ENCODE peak calls at places on chromosomes 2 and 18, in five cellular contexts. N is LoVo; D is H1; B is activated T-cell treated with anti-CD3 and anti-CD28 coated beads, Interleukin-2, amount 50 U/mL, for 72 hours; E is adrenal gland. O is an unnamed sample.

GRCh38 chr2:203396667-203397066 is 68.5 kb downstream of the ABI2 start:
- DNase-seq in B (no peak), N (no peak), E (no peak), D (peak), O (peak)

GRCh38 chr18:41655074-41655473 is 300.0 kb upstream of the PIK3C3 start:
- DNase-seq in N (no peak), D (no peak), B (no peak), E (no peak), O (no peak)

GRCh38 chr2:143246815-143247744 is 117.9 kb downstream of the ARHGAP15 start:
- DNase-seq in D (no peak), B (no peak), E (no peak), N (no peak), O (no peak)

GRCh38 chr2:105734762-105735538 is 9.8 kb upstream of the NCK2 start:
- DNase-seq in B (no peak), E (no peak), D (no peak), N (no peak), O (no peak)

GRCh38 chr2:14778015-14778414 is 145.5 kb downstream of the LRATD1 start:
- DNase-seq in B (no peak), E (no peak), N (no peak), D (no peak), O (no peak)

GRCh38 chr2:231672617-231673347 is 35.5 kb upstream of the PTMA start:
- DNase-seq in E (peak), N (peak), B (no peak), D (no peak), O (peak)

GRCh38 chr2:125169022-125169763 is 1144.1 kb downstream of the CNTNAP5 start:
- DNase-seq in D (no peak), N (no peak), B (no peak), E (no peak), O (no peak)

GRCh38 chr2:176656055-176656775 is 387.0 kb downstream of the MTX2 start:
- DNase-seq in B (no peak), E (no peak), D (no peak), N (no peak), O (no peak)

GRCh38 chr2:181389524-181389923 is 67.7 kb upstream of the ITGA4 start:
- DNase-seq in D (no peak), B (no peak), E (no peak), N (no peak), O (no peak)

GRCh38 chr2:131658769-131659131 is 131.1 kb downstream of the CCDC74A start:
- DNase-seq in E (no peak), N (no peak), D (no peak), B (no peak), O (no peak)

GRCh38 chr18:79484661-79485621 is 89.2 kb downstream of the NFATC1 start:
- DNase-seq in B (no peak), E (no peak), D (no peak), N (no peak), O (peak)

GRCh38 chr2:223740679-223741078 is 96.7 kb downstream of the AP1S3 start:
- DNase-seq in N (no peak), B (no peak), D (no peak), E (no peak), O (no peak)

GRCh38 chr2:5685225-5685624 is 7.0 kb upstream of the SOX11 start:
- DNase-seq in E (no peak), D (no peak), B (no peak), N (no peak), O (no peak)

GRCh38 chr2:45300026-45300750 is 290.9 kb upstream of the SIX2 start:
- DNase-seq in B (no peak), D (no peak), E (no peak), N (no peak), O (peak)

GRCh38 chr2:217006217-217006616 is 146.4 kb upstream of the TNP1 start:
- DNase-seq in D (no peak), N (no peak), B (no peak), E (no peak), O (no peak)

GRCh38 chr2:163462993-163463392 is 272.8 kb downstream of the FIGN start:
- DNase-seq in B (no peak), N (no peak), D (no peak), E (no peak), O (no peak)

GRCh38 chr2:15712551-15713342 is 121.1 kb downstream of the DDX1 start:
- DNase-seq in D (no peak), B (no peak), E (no peak), N (no peak), O (no peak)

GRCh38 chr2:235132641-235133040 is 180.8 kb downstream of the SH3BP4 start:
- DNase-seq in E (no peak), B (no peak), N (no peak), D (no peak), O (no peak)

GRCh38 chr2:50575232-50575631 is 456.7 kb downstream of the NRXN1 start:
- DNase-seq in N (no peak), D (peak), B (no peak), E (no peak), O (no peak)

GRCh38 chr2:17754773-17755425 is 961 bp downstream of the GEN1 start:
- DNase-seq in N (peak), B (no peak), E (no peak), D (no peak), O (peak)

GRCh38 chr2:208713066-208713465 is 306.5 kb downstream of the PTH2R start:
- DNase-seq in D (no peak), B (no peak), N (no peak), E (peak), O (no peak)

GRCh38 chr2:223601932-223602676 is at the start of gene SCG2:
- DNase-seq in E (peak), D (peak), B (peak), N (peak), O (peak)

GRCh38 chr2:142791335-142791734 is 86.1 kb upstream of the KYNU start:
- DNase-seq in E (no peak), D (no peak), B (no peak), N (no peak), O (no peak)

GRCh38 chr2:230161180-230161579 is 58.6 kb downstream of the SP110 start:
- DNase-seq in B (peak), N (no peak), E (no peak), D (no peak), O (no peak)

GRCh38 chr18:45974088-45974536 is 7.0 kb upstream of the EPG5 start:
- DNase-seq in B (peak), D (no peak), N (peak), E (peak), O (peak)

GRCh38 chr18:55338955-55339662 is 248.9 kb downstream of the TCF4 start:
- DNase-seq in B (no peak), E (no peak), D (no peak), N (no peak), O (no peak)

GRCh38 chr18:4755848-4756247 is 300.7 kb upstream of the DLGAP1 start:
- DNase-seq in D (no peak), B (no peak), E (no peak), N (no peak), O (no peak)

GRCh38 chr2:205681836-205682238 is 464 bp upstream of the NRP2 start:
- DNase-seq in D (no peak), B (peak), E (no peak), N (no peak), O (no peak)

GRCh38 chr2:179274749-179275148 is 10.1 kb upstream of the SESTD1 start:
- DNase-seq in E (no peak), B (no peak), D (no peak), N (no peak), O (no peak)

GRCh38 chr2:207265849-207266248 is 100.1 kb upstream of the KLF7 start:
- DNase-seq in N (no peak), E (no peak), D (no peak), B (no peak), O (no peak)

GRCh38 chr2:84874381-84875212 is 6.3 kb downstream of the TRABD2A start:
- DNase-seq in D (no peak), B (no peak), N (no peak), E (no peak), O (no peak)

GRCh38 chr18:35344736-35345459 is 678 bp upstream of the ZNF24 start:
- DNase-seq in N (no peak), B (no peak), E (peak), D (no peak), O (no peak)

GRCh38 chr2:213682276-213682675 is 398.0 kb downstream of the SPAG16 start:
- DNase-seq in N (no peak), E (no peak), D (no peak), B (no peak), O (no peak)

GRCh38 chr2:41775381-41776025 is 272.3 kb upstream of the PKDCC start:
- DNase-seq in B (no peak), E (no peak), N (no peak), D (no peak), O (peak)

GRCh38 chr2:27955762-27956161 is 65.2 kb downstream of the BABAM2 start:
- DNase-seq in E (no peak), N (no peak), D (no peak), B (no peak), O (no peak)

O was measured in HepG2.